ENCODE peak calls at places on chromosome 7, in seven cellular contexts. One of them, this sample, is unnamed.

GRCh38 chr7:44282601-44283171 is 42.7 kb downstream of the CAMK2B start:
- DNase-seq in activated T-helper 1 cell treated with anti-CD3 and anti-CD28 coated beads, Interleukin-12 subunit alpha, Interleukin-12 subunit beta, Interleukin-2, Interleukin-4 antibody, amounts not matched to agents 30 ng/mL and 10 ng/mL and 1 ng/mL, durations not matched to agents 14 hours and 24 hours and 36 hours: no peak
- DNase-seq in pancreas: no peak
- DNase-seq in germinal center: no peak
- DNase-seq in NCI-H510A treated with DMSO at 0.1 percent for 48 hours: no peak
- DNase-seq in cardiac septum: peak; percentile 71
- DNase-seq in stimulated activated CD4-positive, alpha-beta T cell treated with anti-CD3 and anti-CD28 coated beads, TNF-alpha, amount 100 ng/mL, for 48 hours: no peak
- DNase-seq in this sample: no peak

GRCh38 chr7:140330595-140330994 is 67.7 kb downstream of the SLC37A3 start:
- DNase-seq in pancreas: no peak
- DNase-seq in activated T-helper 1 cell treated with anti-CD3 and anti-CD28 coated beads, Interleukin-12 subunit alpha, Interleukin-12 subunit beta, Interleukin-2, Interleukin-4 antibody, amounts not matched to agents 30 ng/mL and 10 ng/mL and 1 ng/mL, durations not matched to agents 14 hours and 24 hours and 36 hours: no peak
- DNase-seq in germinal center: no peak
- DNase-seq in NCI-H510A treated with DMSO at 0.1 percent for 48 hours: no peak
- DNase-seq in stimulated activated CD4-positive, alpha-beta T cell treated with anti-CD3 and anti-CD28 coated beads, TNF-alpha, amount 100 ng/mL, for 48 hours: no peak
- DNase-seq in cardiac septum: no peak
- DNase-seq in this sample: no peak

GRCh38 chr7:76047305-76047810 is 442 bp downstream of the STYXL1 start:
- DNase-seq in activated T-helper 1 cell treated with anti-CD3 and anti-CD28 coated beads, Interleukin-12 subunit alpha, Interleukin-12 subunit beta, Interleukin-2, Interleukin-4 antibody, amounts not matched to agents 30 ng/mL and 10 ng/mL and 1 ng/mL, durations not matched to agents 14 hours and 24 hours and 36 hours: peak; percentile 2
- DNase-seq in pancreas: no peak
- DNase-seq in stimulated activated CD4-positive, alpha-beta T cell treated with anti-CD3 and anti-CD28 coated beads, TNF-alpha, amount 100 ng/mL, for 48 hours: no peak
- DNase-seq in NCI-H510A treated with DMSO at 0.1 percent for 48 hours: no peak
- DNase-seq in germinal center: peak; percentile 36
- DNase-seq in cardiac septum: no peak
- DNase-seq in this sample: no peak

GRCh38 chr7:85186083-85186520 is 754 bp downstream of the SEMA3D start:
- DNase-seq in stimulated activated CD4-positive, alpha-beta T cell treated with anti-CD3 and anti-CD28 coated beads, TNF-alpha, amount 100 ng/mL, for 48 hours: no peak
- DNase-seq in NCI-H510A treated with DMSO at 0.1 percent for 48 hours: peak; percentile 16
- DNase-seq in pancreas: peak; percentile 8
- DNase-seq in cardiac septum: no peak
- DNase-seq in activated T-helper 1 cell treated with anti-CD3 and anti-CD28 coated beads, Interleukin-12 subunit alpha, Interleukin-12 subunit beta, Interleukin-2, Interleukin-4 antibody, amounts not matched to agents 30 ng/mL and 10 ng/mL and 1 ng/mL, durations not matched to agents 14 hours and 24 hours and 36 hours: no peak
- DNase-seq in germinal center: no peak
- DNase-seq in this sample: peak; percentile 3

GRCh38 chr7:112414855-112415490 is 35.3 kb upstream of the IFRD1 start:
- DNase-seq in germinal center: peak; percentile 14
- DNase-seq in NCI-H510A treated with DMSO at 0.1 percent for 48 hours: peak; percentile 25
- DNase-seq in pancreas: no peak
- DNase-seq in stimulated activated CD4-positive, alpha-beta T cell treated with anti-CD3 and anti-CD28 coated beads, TNF-alpha, amount 100 ng/mL, for 48 hours: no peak
- DNase-seq in cardiac septum: no peak
- DNase-seq in activated T-helper 1 cell treated with anti-CD3 and anti-CD28 coated beads, Interleukin-12 subunit alpha, Interleukin-12 subunit beta, Interleukin-2, Interleukin-4 antibody, amounts not matched to agents 30 ng/mL and 10 ng/mL and 1 ng/mL, durations not matched to agents 14 hours and 24 hours and 36 hours: no peak
- DNase-seq in this sample: peak; percentile 31

GRCh38 chr7:132687981-132688383 is 111.7 kb upstream of the PLXNA4 start:
- DNase-seq in NCI-H510A treated with DMSO at 0.1 percent for 48 hours: no peak
- DNase-seq in germinal center: no peak
- DNase-seq in pancreas: no peak
- DNase-seq in stimulated activated CD4-positive, alpha-beta T cell treated with anti-CD3 and anti-CD28 coated beads, TNF-alpha, amount 100 ng/mL, for 48 hours: no peak
- DNase-seq in cardiac septum: peak; percentile 41
- DNase-seq in activated T-helper 1 cell treated with anti-CD3 and anti-CD28 coated beads, Interleukin-12 subunit alpha, Interleukin-12 subunit beta, Interleukin-2, Interleukin-4 antibody, amounts not matched to agents 30 ng/mL and 10 ng/mL and 1 ng/mL, durations not matched to agents 14 hours and 24 hours and 36 hours: no peak
- DNase-seq in this sample: no peak

GRCh38 chr7:136687693-136688322 is 180.6 kb upstream of the CHRM2 start:
- DNase-seq in cardiac septum: no peak
- DNase-seq in activated T-helper 1 cell treated with anti-CD3 and anti-CD28 coated beads, Interleukin-12 subunit alpha, Interleukin-12 subunit beta, Interleukin-2, Interleukin-4 antibody, amounts not matched to agents 30 ng/mL and 10 ng/mL and 1 ng/mL, durations not matched to agents 14 hours and 24 hours and 36 hours: no peak
- DNase-seq in germinal center: no peak
- DNase-seq in NCI-H510A treated with DMSO at 0.1 percent for 48 hours: no peak
- DNase-seq in stimulated activated CD4-positive, alpha-beta T cell treated with anti-CD3 and anti-CD28 coated beads, TNF-alpha, amount 100 ng/mL, for 48 hours: no peak
- DNase-seq in pancreas: no peak
- DNase-seq in this sample: no peak

GRCh38 chr7:75596727-75597614 is 104.9 kb downstream of the SPDYE5 start:
- DNase-seq in germinal center: no peak
- DNase-seq in NCI-H510A treated with DMSO at 0.1 percent for 48 hours: no peak
- DNase-seq in activated T-helper 1 cell treated with anti-CD3 and anti-CD28 coated beads, Interleukin-12 subunit alpha, Interleukin-12 subunit beta, Interleukin-2, Interleukin-4 antibody, amounts not matched to agents 30 ng/mL and 10 ng/mL and 1 ng/mL, durations not matched to agents 14 hours and 24 hours and 36 hours: no peak
- DNase-seq in cardiac septum: no peak
- DNase-seq in pancreas: no peak
- DNase-seq in stimulated activated CD4-positive, alpha-beta T cell treated with anti-CD3 and anti-CD28 coated beads, TNF-alpha, amount 100 ng/mL, for 48 hours: no peak
- DNase-seq in this sample: no peak

GRCh38 chr7:53350241-53350640 is 314.8 kb downstream of the POM121L12 start:
- DNase-seq in NCI-H510A treated with DMSO at 0.1 percent for 48 hours: no peak
- DNase-seq in cardiac septum: no peak
- DNase-seq in stimulated activated CD4-positive, alpha-beta T cell treated with anti-CD3 and anti-CD28 coated beads, TNF-alpha, amount 100 ng/mL, for 48 hours: no peak
- DNase-seq in pancreas: peak; percentile 12
- DNase-seq in activated T-helper 1 cell treated with anti-CD3 and anti-CD28 coated beads, Interleukin-12 subunit alpha, Interleukin-12 subunit beta, Interleukin-2, Interleukin-4 antibody, amounts not matched to agents 30 ng/mL and 10 ng/mL and 1 ng/mL, durations not matched to agents 14 hours and 24 hours and 36 hours: no peak
- DNase-seq in germinal center: no peak
- DNase-seq in this sample: no peak

GRCh38 chr7:1935176-1936005 is 265.3 kb downstream of the ELFN1 start:
- DNase-seq in activated T-helper 1 cell treated with anti-CD3 and anti-CD28 coated beads, Interleukin-12 subunit alpha, Interleukin-12 subunit beta, Interleukin-2, Interleukin-4 antibody, amounts not matched to agents 30 ng/mL and 10 ng/mL and 1 ng/mL, durations not matched to agents 14 hours and 24 hours and 36 hours: no peak
- DNase-seq in germinal center: no peak
- DNase-seq in pancreas: no peak
- DNase-seq in cardiac septum: no peak
- DNase-seq in NCI-H510A treated with DMSO at 0.1 percent for 48 hours: no peak
- DNase-seq in stimulated activated CD4-positive, alpha-beta T cell treated with anti-CD3 and anti-CD28 coated beads, TNF-alpha, amount 100 ng/mL, for 48 hours: no peak
- DNase-seq in this sample: no peak

GRCh38 chr7:26580666-26581065 is 283.7 kb downstream of the SKAP2 start:
- DNase-seq in cardiac septum: no peak
- DNase-seq in pancreas: no peak
- DNase-seq in stimulated activated CD4-positive, alpha-beta T cell treated with anti-CD3 and anti-CD28 coated beads, TNF-alpha, amount 100 ng/mL, for 48 hours: no peak
- DNase-seq in activated T-helper 1 cell treated with anti-CD3 and anti-CD28 coated beads, Interleukin-12 subunit alpha, Interleukin-12 subunit beta, Interleukin-2, Interleukin-4 antibody, amounts not matched to agents 30 ng/mL and 10 ng/mL and 1 ng/mL, durations not matched to agents 14 hours and 24 hours and 36 hours: no peak
- DNase-seq in NCI-H510A treated with DMSO at 0.1 percent for 48 hours: no peak
- DNase-seq in germinal center: no peak
- DNase-seq in this sample: no peak

GRCh38 chr7:132576723-132577089 is 436 bp upstream of the PLXNA4 start:
- DNase-seq in pancreas: no peak
- DNase-seq in germinal center: no peak
- DNase-seq in stimulated activated CD4-positive, alpha-beta T cell treated with anti-CD3 and anti-CD28 coated beads, TNF-alpha, amount 100 ng/mL, for 48 hours: no peak
- DNase-seq in cardiac septum: no peak
- DNase-seq in NCI-H510A treated with DMSO at 0.1 percent for 48 hours: no peak
- DNase-seq in activated T-helper 1 cell treated with anti-CD3 and anti-CD28 coated beads, Interleukin-12 subunit alpha, Interleukin-12 subunit beta, Interleukin-2, Interleukin-4 antibody, amounts not matched to agents 30 ng/mL and 10 ng/mL and 1 ng/mL, durations not matched to agents 14 hours and 24 hours and 36 hours: no peak
- DNase-seq in this sample: peak; percentile 33

GRCh38 chr7:44307301-44307900 is 18.0 kb downstream of the CAMK2B start:
- DNase-seq in cardiac septum: peak; percentile 82
- DNase-seq in NCI-H510A treated with DMSO at 0.1 percent for 48 hours: peak; percentile 63
- DNase-seq in germinal center: no peak
- DNase-seq in activated T-helper 1 cell treated with anti-CD3 and anti-CD28 coated beads, Interleukin-12 subunit alpha, Interleukin-12 subunit beta, Interleukin-2, Interleukin-4 antibody, amounts not matched to agents 30 ng/mL and 10 ng/mL and 1 ng/mL, durations not matched to agents 14 hours and 24 hours and 36 hours: no peak
- DNase-seq in pancreas: peak; percentile 7
- DNase-seq in stimulated activated CD4-positive, alpha-beta T cell treated with anti-CD3 and anti-CD28 coated beads, TNF-alpha, amount 100 ng/mL, for 48 hours: no peak
- DNase-seq in this sample: peak; percentile 34

GRCh38 chr7:134311807-134312206 is 4.9 kb downstream of the SLC35B4 start:
- DNase-seq in stimulated activated CD4-positive, alpha-beta T cell treated with anti-CD3 and anti-CD28 coated beads, TNF-alpha, amount 100 ng/mL, for 48 hours: no peak
- DNase-seq in cardiac septum: no peak
- DNase-seq in pancreas: no peak
- DNase-seq in activated T-helper 1 cell treated with anti-CD3 and anti-CD28 coated beads, Interleukin-12 subunit alpha, Interleukin-12 subunit beta, Interleukin-2, Interleukin-4 antibody, amounts not matched to agents 30 ng/mL and 10 ng/mL and 1 ng/mL, durations not matched to agents 14 hours and 24 hours and 36 hours: no peak
- DNase-seq in NCI-H510A treated with DMSO at 0.1 percent for 48 hours: no peak
- DNase-seq in germinal center: no peak
- DNase-seq in this sample: no peak

GRCh38 chr7:55130554-55131198 is 111.9 kb downstream of the EGFR start:
- DNase-seq in germinal center: no peak
- DNase-seq in cardiac septum: no peak
- DNase-seq in NCI-H510A treated with DMSO at 0.1 percent for 48 hours: peak; percentile 21
- DNase-seq in stimulated activated CD4-positive, alpha-beta T cell treated with anti-CD3 and anti-CD28 coated beads, TNF-alpha, amount 100 ng/mL, for 48 hours: no peak
- DNase-seq in activated T-helper 1 cell treated with anti-CD3 and anti-CD28 coated beads, Interleukin-12 subunit alpha, Interleukin-12 subunit beta, Interleukin-2, Interleukin-4 antibody, amounts not matched to agents 30 ng/mL and 10 ng/mL and 1 ng/mL, durations not matched to agents 14 hours and 24 hours and 36 hours: no peak
- DNase-seq in pancreas: no peak
- DNase-seq in this sample: no peak

GRCh38 chr7:35260254-35260653 is 6.4 kb upstream of the TBX20 start:
- DNase-seq in NCI-H510A treated with DMSO at 0.1 percent for 48 hours: no peak
- DNase-seq in germinal center: no peak
- DNase-seq in stimulated activated CD4-positive, alpha-beta T cell treated with anti-CD3 and anti-CD28 coated beads, TNF-alpha, amount 100 ng/mL, for 48 hours: no peak
- DNase-seq in cardiac septum: no peak
- DNase-seq in pancreas: no peak
- DNase-seq in activated T-helper 1 cell treated with anti-CD3 and anti-CD28 coated beads, Interleukin-12 subunit alpha, Interleukin-12 subunit beta, Interleukin-2, Interleukin-4 antibody, amounts not matched to agents 30 ng/mL and 10 ng/mL and 1 ng/mL, durations not matched to agents 14 hours and 24 hours and 36 hours: no peak
- DNase-seq in this sample: no peak

GRCh38 chr7:159103382-159104187 is 41.1 kb downstream of the VIPR2 start:
- DNase-seq in cardiac septum: peak; percentile 74
- DNase-seq in NCI-H510A treated with DMSO at 0.1 percent for 48 hours: no peak
- DNase-seq in pancreas: no peak
- DNase-seq in activated T-helper 1 cell treated with anti-CD3 and anti-CD28 coated beads, Interleukin-12 subunit alpha, Interleukin-12 subunit beta, Interleukin-2, Interleukin-4 antibody, amounts not matched to agents 30 ng/mL and 10 ng/mL and 1 ng/mL, durations not matched to agents 14 hours and 24 hours and 36 hours: no peak
- DNase-seq in stimulated activated CD4-positive, alpha-beta T cell treated with anti-CD3 and anti-CD28 coated beads, TNF-alpha, amount 100 ng/mL, for 48 hours: no peak
- DNase-seq in germinal center: no peak
- DNase-seq in this sample: no peak

GRCh38 chr7:45985902-45986301 is 64.8 kb upstream of the IGFBP3 start:
- DNase-seq in activated T-helper 1 cell treated with anti-CD3 and anti-CD28 coated beads, Interleukin-12 subunit alpha, Interleukin-12 subunit beta, Interleukin-2, Interleukin-4 antibody, amounts not matched to agents 30 ng/mL and 10 ng/mL and 1 ng/mL, durations not matched to agents 14 hours and 24 hours and 36 hours: no peak
- DNase-seq in stimulated activated CD4-positive, alpha-beta T cell treated with anti-CD3 and anti-CD28 coated beads, TNF-alpha, amount 100 ng/mL, for 48 hours: no peak
- DNase-seq in NCI-H510A treated with DMSO at 0.1 percent for 48 hours: no peak
- DNase-seq in germinal center: no peak
- DNase-seq in cardiac septum: peak; percentile 29
- DNase-seq in pancreas: no peak
- DNase-seq in this sample: no peak

GRCh38 chr7:3309140-3309539 is 8.1 kb downstream of the SDK1 start:
- DNase-seq in activated T-helper 1 cell treated with anti-CD3 and anti-CD28 coated beads, Interleukin-12 subunit alpha, Interleukin-12 subunit beta, Interleukin-2, Interleukin-4 antibody, amounts not matched to agents 30 ng/mL and 10 ng/mL and 1 ng/mL, durations not matched to agents 14 hours and 24 hours and 36 hours: no peak
- DNase-seq in cardiac septum: no peak
- DNase-seq in NCI-H510A treated with DMSO at 0.1 percent for 48 hours: no peak
- DNase-seq in stimulated activated CD4-positive, alpha-beta T cell treated with anti-CD3 and anti-CD28 coated beads, TNF-alpha, amount 100 ng/mL, for 48 hours: no peak
- DNase-seq in pancreas: no peak
- DNase-seq in germinal center: no peak
- DNase-seq in this sample: no peak

GRCh38 chr7:37117261-37117660 is 331.4 kb downstream of the ELMO1 start:
- DNase-seq in stimulated activated CD4-positive, alpha-beta T cell treated with anti-CD3 and anti-CD28 coated beads, TNF-alpha, amount 100 ng/mL, for 48 hours: no peak
- DNase-seq in pancreas: no peak
- DNase-seq in NCI-H510A treated with DMSO at 0.1 percent for 48 hours: no peak
- DNase-seq in cardiac septum: no peak
- DNase-seq in germinal center: no peak
- DNase-seq in activated T-helper 1 cell treated with anti-CD3 and anti-CD28 coated beads, Interleukin-12 subunit alpha, Interleukin-12 subunit beta, Interleukin-2, Interleukin-4 antibody, amounts not matched to agents 30 ng/mL and 10 ng/mL and 1 ng/mL, durations not matched to agents 14 hours and 24 hours and 36 hours: no peak
- DNase-seq in this sample: no peak

GRCh38 chr7:512541-513311 is 6.9 kb downstream of the PDGFA start:
- DNase-seq in activated T-helper 1 cell treated with anti-CD3 and anti-CD28 coated beads, Interleukin-12 subunit alpha, Interleukin-12 subunit beta, Interleukin-2, Interleukin-4 antibody, amounts not matched to agents 30 ng/mL and 10 ng/mL and 1 ng/mL, durations not matched to agents 14 hours and 24 hours and 36 hours: no peak
- DNase-seq in stimulated activated CD4-positive, alpha-beta T cell treated with anti-CD3 and anti-CD28 coated beads, TNF-alpha, amount 100 ng/mL, for 48 hours: no peak
- DNase-seq in cardiac septum: no peak
- DNase-seq in NCI-H510A treated with DMSO at 0.1 percent for 48 hours: no peak
- DNase-seq in germinal center: no peak
- DNase-seq in pancreas: peak; percentile 83
- DNase-seq in this sample: peak; percentile 44

GRCh38 chr7:96321041-96321669 is 743 bp downstream of the SLC25A13 start:
- DNase-seq in germinal center: peak; percentile 69
- DNase-seq in stimulated activated CD4-positive, alpha-beta T cell treated with anti-CD3 and anti-CD28 coated beads, TNF-alpha, amount 100 ng/mL, for 48 hours: peak; percentile 34
- DNase-seq in pancreas: peak; percentile 78
- DNase-seq in NCI-H510A treated with DMSO at 0.1 percent for 48 hours: peak; percentile 71
- DNase-seq in activated T-helper 1 cell treated with anti-CD3 and anti-CD28 coated beads, Interleukin-12 subunit alpha, Interleukin-12 subunit beta, Interleukin-2, Interleukin-4 antibody, amounts not matched to agents 30 ng/mL and 10 ng/mL and 1 ng/mL, durations not matched to agents 14 hours and 24 hours and 36 hours: no peak
- DNase-seq in cardiac septum: peak; percentile 93
- DNase-seq in this sample: peak; percentile 80

GRCh38 chr7:17671956-17672355 is 268.3 kb downstream of the SNX13 start:
- DNase-seq in NCI-H510A treated with DMSO at 0.1 percent for 48 hours: no peak
- DNase-seq in germinal center: no peak
- DNase-seq in pancreas: no peak
- DNase-seq in stimulated activated CD4-positive, alpha-beta T cell treated with anti-CD3 and anti-CD28 coated beads, TNF-alpha, amount 100 ng/mL, for 48 hours: no peak
- DNase-seq in activated T-helper 1 cell treated with anti-CD3 and anti-CD28 coated beads, Interleukin-12 subunit alpha, Interleukin-12 subunit beta, Interleukin-2, Interleukin-4 antibody, amounts not matched to agents 30 ng/mL and 10 ng/mL and 1 ng/mL, durations not matched to agents 14 hours and 24 hours and 36 hours: no peak
- DNase-seq in cardiac septum: no peak
- DNase-seq in this sample: no peak

GRCh38 chr7:55484834-55485233 is 87.5 kb downstream of the VOPP1 start:
- DNase-seq in cardiac septum: no peak
- DNase-seq in activated T-helper 1 cell treated with anti-CD3 and anti-CD28 coated beads, Interleukin-12 subunit alpha, Interleukin-12 subunit beta, Interleukin-2, Interleukin-4 antibody, amounts not matched to agents 30 ng/mL and 10 ng/mL and 1 ng/mL, durations not matched to agents 14 hours and 24 hours and 36 hours: no peak
- DNase-seq in germinal center: no peak
- DNase-seq in NCI-H510A treated with DMSO at 0.1 percent for 48 hours: no peak
- DNase-seq in pancreas: no peak
- DNase-seq in stimulated activated CD4-positive, alpha-beta T cell treated with anti-CD3 and anti-CD28 coated beads, TNF-alpha, amount 100 ng/mL, for 48 hours: no peak
- DNase-seq in this sample: no peak

GRCh38 chr7:155543011-155543881 is 3.1 kb downstream of the CNPY1 start:
- DNase-seq in stimulated activated CD4-positive, alpha-beta T cell treated with anti-CD3 and anti-CD28 coated beads, TNF-alpha, amount 100 ng/mL, for 48 hours: no peak
- DNase-seq in pancreas: no peak
- DNase-seq in cardiac septum: no peak
- DNase-seq in NCI-H510A treated with DMSO at 0.1 percent for 48 hours: no peak
- DNase-seq in activated T-helper 1 cell treated with anti-CD3 and anti-CD28 coated beads, Interleukin-12 subunit alpha, Interleukin-12 subunit beta, Interleukin-2, Interleukin-4 antibody, amounts not matched to agents 30 ng/mL and 10 ng/mL and 1 ng/mL, durations not matched to agents 14 hours and 24 hours and 36 hours: no peak
- DNase-seq in germinal center: no peak
- DNase-seq in this sample: no peak

GRCh38 chr7:134660242-134660785 is 13.7 kb downstream of the BPGM start:
- DNase-seq in pancreas: no peak
- DNase-seq in activated T-helper 1 cell treated with anti-CD3 and anti-CD28 coated beads, Interleukin-12 subunit alpha, Interleukin-12 subunit beta, Interleukin-2, Interleukin-4 antibody, amounts not matched to agents 30 ng/mL and 10 ng/mL and 1 ng/mL, durations not matched to agents 14 hours and 24 hours and 36 hours: no peak
- DNase-seq in cardiac septum: no peak
- DNase-seq in stimulated activated CD4-positive, alpha-beta T cell treated with anti-CD3 and anti-CD28 coated beads, TNF-alpha, amount 100 ng/mL, for 48 hours: no peak
- DNase-seq in NCI-H510A treated with DMSO at 0.1 percent for 48 hours: no peak
- DNase-seq in germinal center: no peak
- DNase-seq in this sample: no peak

GRCh38 chr7:121330053-121330833 is 1.4 kb downstream of the WNT16 start:
- DNase-seq in germinal center: no peak
- DNase-seq in pancreas: no peak
- DNase-seq in NCI-H510A treated with DMSO at 0.1 percent for 48 hours: no peak
- DNase-seq in activated T-helper 1 cell treated with anti-CD3 and anti-CD28 coated beads, Interleukin-12 subunit alpha, Interleukin-12 subunit beta, Interleukin-2, Interleukin-4 antibody, amounts not matched to agents 30 ng/mL and 10 ng/mL and 1 ng/mL, durations not matched to agents 14 hours and 24 hours and 36 hours: no peak
- DNase-seq in stimulated activated CD4-positive, alpha-beta T cell treated with anti-CD3 and anti-CD28 coated beads, TNF-alpha, amount 100 ng/mL, for 48 hours: no peak
- DNase-seq in cardiac septum: no peak
- DNase-seq in this sample: peak; percentile 24

GRCh38 chr7:141397236-141398163 is 153.7 kb upstream of the AGK start:
- DNase-seq in activated T-helper 1 cell treated with anti-CD3 and anti-CD28 coated beads, Interleukin-12 subunit alpha, Interleukin-12 subunit beta, Interleukin-2, Interleukin-4 antibody, amounts not matched to agents 30 ng/mL and 10 ng/mL and 1 ng/mL, durations not matched to agents 14 hours and 24 hours and 36 hours: no peak
- DNase-seq in NCI-H510A treated with DMSO at 0.1 percent for 48 hours: no peak
- DNase-seq in cardiac septum: no peak
- DNase-seq in pancreas: no peak
- DNase-seq in germinal center: no peak
- DNase-seq in stimulated activated CD4-positive, alpha-beta T cell treated with anti-CD3 and anti-CD28 coated beads, TNF-alpha, amount 100 ng/mL, for 48 hours: no peak
- DNase-seq in this sample: no peak

This sample was measured in NCI-H345.